ENCODE peak calls at places on chromosomes 1 and 21, in six cellular contexts. One of them, this sample, is unnamed.

GRCh38 chr1:169683661-169684060 is 27.8 kb downstream of the SELL start:
- DNase-seq in uterus: no peak
- DNase-seq in aorta: no peak
- DNase-seq in tibial artery: no peak
- DNase-seq in heart right ventricle: no peak
- DNase-seq in IMR-90: no peak
- DNase-seq in this sample: no peak

GRCh38 chr1:2204384-2205190 is 10.0 kb upstream of the FAAP20 start:
- DNase-seq in IMR-90: peak; percentile 33
- DNase-seq in aorta: peak; percentile 96
- DNase-seq in tibial artery: peak; percentile 83
- DNase-seq in uterus: peak; percentile 86
- DNase-seq in heart right ventricle: peak; percentile 91
- DNase-seq in this sample: no peak

GRCh38 chr1:1341549-1342021 is 7.6 kb downstream of the DVL1 start:
- DNase-seq in uterus: no peak
- DNase-seq in IMR-90: no peak
- DNase-seq in tibial artery: no peak
- DNase-seq in heart right ventricle: no peak
- DNase-seq in aorta: no peak
- DNase-seq in this sample: no peak

GRCh38 chr1:79006564-79006963 is at the start of gene ADGRL4:
- DNase-seq in tibial artery: peak; percentile 29
- DNase-seq in IMR-90: peak; percentile 50
- DNase-seq in heart right ventricle: peak; percentile 57
- DNase-seq in uterus: peak; percentile 53
- DNase-seq in aorta: peak; percentile 77
- DNase-seq in this sample: no peak

GRCh38 chr1:93346472-93346991 is 825 bp downstream of the DR1 start:
- DNase-seq in uterus: no peak
- DNase-seq in tibial artery: peak; percentile 20
- DNase-seq in IMR-90: peak; percentile 21
- DNase-seq in heart right ventricle: no peak
- DNase-seq in aorta: no peak
- DNase-seq in this sample: peak; percentile 61

GRCh38 chr1:86825294-86825693 is 88.6 kb downstream of the SELENOF start:
- DNase-seq in IMR-90: peak; percentile 38
- DNase-seq in aorta: no peak
- DNase-seq in heart right ventricle: no peak
- DNase-seq in uterus: no peak
- DNase-seq in tibial artery: no peak
- DNase-seq in this sample: no peak

GRCh38 chr1:46646331-46646730 is 21.8 kb downstream of the ATPAF1 start:
- DNase-seq in heart right ventricle: no peak
- DNase-seq in IMR-90: no peak
- DNase-seq in aorta: no peak
- DNase-seq in uterus: no peak
- DNase-seq in tibial artery: no peak
- DNase-seq in this sample: no peak

GRCh38 chr1:178371236-178371635 is 125.5 kb downstream of the CLEC20A start:
- DNase-seq in aorta: no peak
- DNase-seq in tibial artery: peak; percentile 25
- DNase-seq in heart right ventricle: no peak
- DNase-seq in uterus: no peak
- DNase-seq in IMR-90: peak; percentile 40
- DNase-seq in this sample: no peak

GRCh38 chr1:76247261-76247852 is 172.8 kb downstream of the ST6GALNAC3 start:
- DNase-seq in tibial artery: no peak
- DNase-seq in aorta: no peak
- DNase-seq in IMR-90: no peak
- DNase-seq in uterus: no peak
- DNase-seq in heart right ventricle: no peak
- DNase-seq in this sample: no peak

GRCh38 chr1:203091761-203092330 is 6.0 kb upstream of the MYOG start:
- DNase-seq in aorta: no peak
- DNase-seq in IMR-90: no peak
- DNase-seq in tibial artery: no peak
- DNase-seq in uterus: no peak
- DNase-seq in heart right ventricle: no peak
- DNase-seq in this sample: no peak

GRCh38 chr1:101107496-101108115 is 82.0 kb upstream of the DPH5 start:
- DNase-seq in heart right ventricle: no peak
- DNase-seq in IMR-90: no peak
- DNase-seq in aorta: no peak
- DNase-seq in uterus: no peak
- DNase-seq in tibial artery: no peak
- DNase-seq in this sample: no peak

GRCh38 chr1:236603896-236604217 is 459 bp downstream of the HEATR1 start:
- DNase-seq in IMR-90: peak; percentile 49
- DNase-seq in heart right ventricle: no peak
- DNase-seq in uterus: no peak
- DNase-seq in aorta: no peak
- DNase-seq in tibial artery: no peak
- DNase-seq in this sample: peak; percentile 12

GRCh38 chr21:42711667-42712066 is 58.2 kb downstream of the PDE9A start:
- DNase-seq in aorta: no peak
- DNase-seq in heart right ventricle: no peak
- DNase-seq in uterus: no peak
- DNase-seq in IMR-90: no peak
- DNase-seq in tibial artery: no peak
- DNase-seq in this sample: no peak

GRCh38 chr1:227889863-227890405 is 57.8 kb downstream of the WNT9A start:
- DNase-seq in heart right ventricle: no peak
- DNase-seq in uterus: no peak
- DNase-seq in aorta: peak; percentile 55
- DNase-seq in IMR-90: no peak
- DNase-seq in tibial artery: no peak
- DNase-seq in this sample: no peak

GRCh38 chr1:161702250-161702649 is 4.8 kb upstream of the FCRLA start:
- DNase-seq in tibial artery: no peak
- DNase-seq in heart right ventricle: no peak
- DNase-seq in IMR-90: no peak
- DNase-seq in uterus: no peak
- DNase-seq in aorta: no peak
- DNase-seq in this sample: no peak

GRCh38 chr21:17495680-17496079 is 17.2 kb upstream of the CXADR start:
- DNase-seq in uterus: no peak
- DNase-seq in aorta: no peak
- DNase-seq in heart right ventricle: no peak
- DNase-seq in IMR-90: no peak
- DNase-seq in tibial artery: no peak
- DNase-seq in this sample: no peak

GRCh38 chr1:44239337-44239960 is 26.2 kb downstream of the DMAP1 start:
- DNase-seq in uterus: peak; percentile 68
- DNase-seq in tibial artery: no peak
- DNase-seq in heart right ventricle: peak; percentile 53
- DNase-seq in IMR-90: peak; percentile 34
- DNase-seq in aorta: peak; percentile 86
- DNase-seq in this sample: no peak

GRCh38 chr1:61807606-61808005 is 65.3 kb downstream of the PATJ start:
- DNase-seq in uterus: no peak
- DNase-seq in IMR-90: peak; percentile 24
- DNase-seq in heart right ventricle: no peak
- DNase-seq in aorta: no peak
- DNase-seq in tibial artery: no peak
- DNase-seq in this sample: no peak

GRCh38 chr1:58035523-58035922 is 511.0 kb downstream of the OMA1 start:
- DNase-seq in tibial artery: no peak
- DNase-seq in heart right ventricle: no peak
- DNase-seq in aorta: no peak
- DNase-seq in IMR-90: no peak
- DNase-seq in uterus: no peak
- DNase-seq in this sample: no peak

GRCh38 chr1:183019860-183020259 is 3.4 kb upstream of the LAMC1 start:
- DNase-seq in tibial artery: no peak
- DNase-seq in IMR-90: peak; percentile 63
- DNase-seq in heart right ventricle: no peak
- DNase-seq in aorta: no peak
- DNase-seq in uterus: no peak
- DNase-seq in this sample: no peak

DNA sequence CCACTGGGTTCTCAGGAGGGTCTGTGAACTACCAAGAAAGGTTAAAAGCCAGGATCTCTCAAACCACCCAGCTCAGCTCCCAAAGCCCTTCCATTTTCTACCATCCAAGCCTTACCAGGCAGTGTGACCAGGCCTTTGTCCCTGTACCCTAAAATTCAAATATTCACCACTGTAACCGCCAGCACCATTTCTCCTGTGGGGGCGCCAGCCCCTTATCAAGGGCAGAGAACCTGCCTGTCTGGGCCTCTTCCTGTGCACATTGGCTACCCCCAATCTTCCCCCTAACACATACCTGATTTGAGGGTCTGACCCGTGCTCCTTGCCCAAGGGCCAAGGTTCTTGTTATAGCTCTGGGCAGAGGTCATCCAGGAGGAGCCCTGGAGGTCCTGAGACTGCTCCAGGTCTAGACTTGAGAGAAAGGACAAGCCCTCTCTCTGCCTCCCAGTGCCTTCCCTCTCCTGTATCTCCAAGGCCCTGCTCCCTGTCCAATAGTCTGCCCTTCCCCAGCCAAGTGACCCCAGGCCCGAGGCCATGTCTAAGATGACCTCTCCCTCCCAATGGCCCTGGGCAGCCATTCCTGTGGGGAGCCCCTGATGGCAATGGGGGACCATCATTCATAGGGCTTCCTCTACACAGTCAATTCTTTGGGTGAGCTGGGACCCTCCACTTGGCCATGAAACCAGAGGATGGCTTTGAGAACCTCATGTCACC is 78.5 kb downstream of the FHAD1 start:
- DNase-seq in IMR-90: no peak
- DNase-seq in tibial artery: no peak
- DNase-seq in uterus: no peak
- DNase-seq in aorta: no peak
- DNase-seq in heart right ventricle: no peak
- DNase-seq in this sample: no peak
- H3K4me1 ChIP-seq in IMR-90: peaks cover 3% of the 10 kb centered on the region
- H3K4me1 ChIP-seq in tibial artery: peaks cover 20% of the 10 kb centered on the region
- H3K4me1 ChIP-seq in uterus: peaks cover 5% of the 10 kb centered on the region
- H3K4me1 ChIP-seq in aorta: peaks cover 1% of the 10 kb centered on the region
- H3K4me1 ChIP-seq in heart right ventricle: peaks cover 29% of the 10 kb centered on the region
- H3K4me1 ChIP-seq in this sample: no peaks in the 10 kb centered on the region

GRCh38 chr1:28088168-28088961 is at the start of gene EYA3:
- DNase-seq in uterus: peak; percentile 98
- DNase-seq in IMR-90: peak; percentile 98
- DNase-seq in tibial artery: peak; percentile 98
- DNase-seq in heart right ventricle: peak; percentile 98
- DNase-seq in aorta: peak; percentile 100
- DNase-seq in this sample: peak; percentile 98
- H3K4me3 ChIP-seq in uterus: peak within 1 kb of the TSS; percentile 74
- H3K4me3 ChIP-seq in IMR-90: peak within 1 kb of the TSS; percentile 76
- H3K4me3 ChIP-seq in tibial artery: peak within 1 kb of the TSS; percentile 95
- H3K4me3 ChIP-seq in heart right ventricle: peak within 1 kb of the TSS; percentile 80
- H3K4me3 ChIP-seq in aorta: peak within 1 kb of the TSS; percentile 49
- H3K4me3 ChIP-seq in this sample: peak within 1 kb of the TSS; percentile 91

DNA sequence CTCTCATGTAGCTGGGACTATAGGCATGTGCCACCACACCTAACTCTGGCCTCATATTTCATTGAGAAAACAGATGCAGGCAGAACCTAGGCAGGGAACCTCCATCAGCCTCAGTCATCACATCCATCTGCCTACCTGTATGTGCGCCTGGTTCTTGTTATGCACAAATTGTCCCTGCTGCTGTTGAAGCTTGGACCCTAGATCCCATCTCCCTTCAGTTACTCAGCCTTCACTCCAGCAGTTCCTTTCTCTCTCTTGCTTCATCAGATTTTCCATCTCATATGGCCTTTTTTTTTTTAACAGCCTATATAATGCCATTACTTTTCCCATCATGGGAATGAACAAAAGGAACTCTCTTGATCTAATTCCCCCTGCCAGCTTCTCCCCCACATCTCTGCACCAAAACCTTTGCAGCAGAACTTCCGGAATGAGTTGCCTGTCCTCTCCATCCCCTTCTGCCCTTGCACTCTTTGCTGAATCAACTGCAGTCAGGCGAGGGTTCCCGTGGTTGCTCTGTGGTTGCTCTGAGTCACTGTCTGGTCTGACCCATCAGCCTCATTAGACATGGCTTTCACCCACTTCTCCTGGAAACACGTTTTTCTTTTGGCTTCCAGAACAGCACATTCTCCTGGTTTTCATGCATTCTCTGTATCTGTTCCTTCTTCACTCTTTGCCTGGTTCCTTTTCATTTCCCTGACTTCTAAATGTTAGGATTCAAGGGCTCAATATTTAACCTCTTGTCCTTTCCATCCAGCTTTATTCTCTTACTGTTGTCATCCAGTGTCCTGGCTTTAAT is 41.5 kb downstream of the UBE4B start:
- DNase-seq in heart right ventricle: no peak
- DNase-seq in uterus: peak; percentile 70
- DNase-seq in IMR-90: peak; percentile 98
- DNase-seq in tibial artery: peak; percentile 41
- DNase-seq in aorta: no peak
- DNase-seq in this sample: peak; percentile 48
- H3K27ac ChIP-seq in heart right ventricle: peak overlapping the region; percentile 0
- H3K27ac ChIP-seq in uterus: peak overlapping the region; percentile 73
- H3K27ac ChIP-seq in IMR-90: peak overlapping the region; percentile 3
- H3K27ac ChIP-seq in tibial artery: peak overlapping the region; percentile 30
- H3K27ac ChIP-seq in aorta: peak overlapping the region; percentile 69
- H3K27ac ChIP-seq in this sample: no peak overlapping the region

GRCh38 chr1:51417496-51418383 is 87.4 kb upstream of the TTC39A start:
- DNase-seq in tibial artery: no peak
- DNase-seq in IMR-90: peak; percentile 58
- DNase-seq in aorta: no peak
- DNase-seq in uterus: no peak
- DNase-seq in heart right ventricle: no peak
- DNase-seq in this sample: no peak

GRCh38 chr1:51420867-51421627 is 90.7 kb upstream of the TTC39A start:
- DNase-seq in tibial artery: no peak
- DNase-seq in heart right ventricle: no peak
- DNase-seq in IMR-90: no peak
- DNase-seq in aorta: no peak
- DNase-seq in uterus: no peak
- DNase-seq in this sample: no peak

GRCh38 chr1:51416910-51417309 is 86.5 kb upstream of the TTC39A start:
- DNase-seq in uterus: no peak
- DNase-seq in tibial artery: no peak
- DNase-seq in aorta: no peak
- DNase-seq in IMR-90: no peak
- DNase-seq in heart right ventricle: no peak
- DNase-seq in this sample: no peak

GRCh38 chr1:51415963-51416362 is 85.6 kb upstream of the TTC39A start:
- DNase-seq in tibial artery: no peak
- DNase-seq in IMR-90: no peak
- DNase-seq in heart right ventricle: no peak
- DNase-seq in uterus: no peak
- DNase-seq in aorta: no peak
- DNase-seq in this sample: no peak

DNA sequence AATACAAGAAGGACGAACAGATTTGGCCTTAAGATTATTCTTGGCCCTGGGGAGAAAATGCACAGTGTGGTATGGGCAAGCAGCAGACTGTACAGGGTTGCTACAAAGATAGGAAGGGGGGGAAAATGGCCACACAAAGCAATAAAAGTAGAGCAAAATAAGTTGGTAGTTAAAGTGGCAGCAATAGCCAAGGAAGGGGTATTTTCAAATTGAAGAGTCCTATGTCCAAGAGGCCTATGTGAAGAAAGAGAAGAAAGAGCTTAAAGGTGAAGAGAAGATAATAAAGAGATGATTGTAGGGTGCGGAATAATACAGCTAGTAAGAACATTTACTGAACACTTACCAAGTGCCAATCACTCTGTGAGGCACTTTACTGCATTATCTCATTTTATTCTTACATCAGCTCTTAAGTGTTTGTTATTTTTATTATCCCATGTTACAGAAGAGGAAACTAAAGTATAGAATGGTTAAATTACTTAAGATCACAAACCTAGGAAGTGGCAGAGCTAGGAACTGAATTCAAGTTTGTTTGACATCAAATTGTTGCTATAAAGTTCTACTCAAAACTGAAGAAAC is 88.1 kb upstream of the TTC39A start:
- DNase-seq in tibial artery: no peak
- DNase-seq in heart right ventricle: no peak
- DNase-seq in aorta: no peak
- DNase-seq in uterus: no peak
- DNase-seq in IMR-90: no peak
- DNase-seq in this sample: no peak
- H3K4me1 ChIP-seq in tibial artery: peaks cover 5% of the 10 kb centered on the region
- H3K4me1 ChIP-seq in heart right ventricle: peaks cover 65% of the 10 kb centered on the region
- H3K4me1 ChIP-seq in aorta: peaks cover 4% of the 10 kb centered on the region
- H3K4me1 ChIP-seq in uterus: no peaks in the 10 kb centered on the region
- H3K4me1 ChIP-seq in IMR-90: peaks cover 15% of the 10 kb centered on the region
- H3K4me1 ChIP-seq in this sample: no peaks in the 10 kb centered on the region

This sample was measured in CD4-positive, CD25-positive, alpha-beta regulatory T cell.